ENCODE peak calls at places on chromosomes 1 and 21, in seven cellular contexts. T is stomach, Q is IMR-90, X is HFF-Myc, A is OCI-LY7, K is kidney epithelial cell, D is neural crest cell. O is an unnamed sample.

GRCh38 chr1:39081266-39082139 is 55.4 kb downstream of the NDUFS5 start:
- DNase-seq in K (no peak), D (peak), A (no peak), X (no peak), T (no peak), Q (no peak), O (peak)

GRCh38 chr1:208977012-208977411 is 606.5 kb upstream of the CAMK1G start:
- DNase-seq in T (no peak), D (no peak), Q (no peak), X (no peak), A (no peak), K (no peak), O (no peak)

GRCh38 chr21:17819878-17820232 is 699 bp upstream of the C21orf91 start:
- DNase-seq in K (no peak), D (no peak), A (peak), T (no peak), Q (peak), X (peak), O (no peak)

GRCh38 chr1:233940908-233941307 is 36.4 kb downstream of the SLC35F3 start:
- DNase-seq in T (no peak), X (no peak), A (no peak), D (no peak), K (no peak), Q (no peak), O (no peak)

GRCh38 chr1:241074507-241074906 is 282.5 kb downstream of the RGS7 start:
- DNase-seq in K (no peak), Q (no peak), A (no peak), X (no peak), T (no peak), D (no peak), O (no peak)

GRCh38 chr1:212873518-212873917 is 15.4 kb downstream of the FLVCR1 start:
- DNase-seq in T (no peak), D (no peak), Q (no peak), K (no peak), X (no peak), A (no peak), O (no peak)

GRCh38 chr1:164701221-164701761 is 142.3 kb downstream of the PBX1 start:
- DNase-seq in A (no peak), X (no peak), Q (no peak), T (no peak), D (no peak), K (no peak), O (no peak)

GRCh38 chr1:45348966-45349677 is 8.9 kb upstream of the MUTYH start:
- DNase-seq in D (no peak), T (no peak), Q (no peak), X (no peak), K (no peak), A (no peak), O (no peak)

GRCh38 chr1:21283524-21283923 is 6.7 kb downstream of the ECE1 start:
- DNase-seq in T (no peak), A (no peak), Q (no peak), D (no peak), X (no peak), K (no peak), O (no peak)

GRCh38 chr1:7609311-7609994 is 161.6 kb upstream of the VAMP3 start:
- DNase-seq in A (no peak), D (no peak), Q (no peak), T (no peak), X (no peak), K (no peak), O (no peak)

GRCh38 chr1:147824776-147825175 is 64.4 kb upstream of the GJA5 start:
- DNase-seq in A (no peak), T (no peak), K (no peak), Q (no peak), X (no peak), D (no peak), O (no peak)

GRCh38 chr21:35010450-35010849 is 38.7 kb downstream of the RUNX1 start:
- DNase-seq in X (no peak), A (no peak), K (no peak), D (no peak), Q (no peak), T (no peak), O (no peak)

GRCh38 chr1:193013005-193013404 is 46.2 kb downstream of the UCHL5 start:
- DNase-seq in A (no peak), D (no peak), Q (peak), X (no peak), K (no peak), T (no peak), O (no peak)

GRCh38 chr1:54299037-54299436 is 99.1 kb downstream of the MRPL37 start:
- DNase-seq in X (no peak), D (no peak), A (no peak), K (no peak), T (peak), Q (no peak), O (no peak)

GRCh38 chr1:113074237-113074636 is 1.2 kb downstream of the LRIG2 start:
- DNase-seq in D (no peak), T (no peak), K (peak), Q (no peak), X (no peak), A (peak), O (peak)

GRCh38 chr1:113072757-113073456 is at the start of gene LRIG2:
- DNase-seq in K (peak), A (peak), T (peak), X (peak), Q (peak), D (peak), O (peak)

GRCh38 chr1:113072141-113072756 is 749 bp upstream of the LRIG2 start:
- DNase-seq in K (no peak), T (no peak), A (no peak), Q (no peak), D (no peak), X (no peak), O (no peak)

DNA sequence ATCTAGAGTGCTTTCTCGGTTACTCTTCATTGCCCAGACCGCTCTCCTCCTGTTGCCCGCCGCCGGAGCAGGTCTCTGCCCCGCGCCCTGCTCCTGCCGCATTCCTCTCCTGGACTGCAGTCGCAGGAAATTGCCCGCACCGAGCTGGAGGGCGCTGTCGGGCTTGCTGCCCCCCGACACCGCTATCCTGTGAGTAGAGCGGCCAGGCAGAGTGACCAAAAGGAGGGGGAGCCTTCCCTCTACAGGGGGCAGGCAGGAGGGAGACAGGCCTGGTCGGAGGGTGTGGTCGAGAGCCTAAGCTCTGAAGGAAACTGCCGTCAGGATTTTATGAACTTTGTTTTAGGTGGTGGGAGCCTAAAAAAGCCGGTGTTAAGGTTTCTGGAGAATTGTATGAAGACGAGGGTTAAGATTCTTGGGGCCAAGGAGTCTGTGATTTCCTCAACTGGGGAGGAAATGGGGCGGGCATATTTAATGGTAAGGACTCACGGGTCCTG is 506 bp downstream of the LRIG2 start:
- DNase-seq in Q (peak), X (peak), T (peak), A (no peak), K (peak), D (no peak), O (no peak)
- TF ChIP-seq CTCF in Q (peak), X (peak), T (no peak), A (peak), K (peak), D (peak), O (peak)

GRCh38 chr1:242132446-242132845 is 133.5 kb upstream of the MAP1LC3C start:
- DNase-seq in Q (no peak), D (no peak), T (no peak), A (no peak), K (no peak), X (no peak), O (no peak)

GRCh38 chr1:242133351-242133750 is 134.5 kb upstream of the MAP1LC3C start:
- DNase-seq in K (no peak), A (no peak), Q (no peak), X (no peak), T (no peak), D (no peak), O (no peak)

DNA sequence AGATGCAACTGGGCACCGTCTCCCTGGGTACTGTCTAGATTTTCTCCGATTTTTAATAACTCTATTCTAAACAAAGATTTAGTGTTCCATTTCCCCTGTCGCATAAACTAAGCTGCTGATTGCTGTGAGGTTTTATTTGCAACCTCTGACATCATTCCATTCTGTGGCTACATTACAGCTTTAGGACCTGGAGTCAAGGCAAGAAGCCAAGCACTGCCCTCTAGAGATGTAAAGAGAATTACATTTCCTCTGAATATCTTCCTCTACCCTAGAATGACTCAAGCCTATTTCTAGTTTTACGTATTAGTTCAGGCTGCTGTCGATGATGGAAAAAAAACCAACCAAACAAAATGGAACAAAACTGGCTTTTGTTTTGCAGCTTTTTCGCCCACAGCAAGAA is 130.2 kb upstream of the MAP1LC3C start:
- DNase-seq in Q (no peak), X (no peak), K (no peak), T (no peak), D (no peak), A (peak), O (no peak)
- TF ChIP-seq CTCF in Q (no peak), X (no peak), K (peak), T (no peak), D (peak), A (peak), O (peak)

DNA sequence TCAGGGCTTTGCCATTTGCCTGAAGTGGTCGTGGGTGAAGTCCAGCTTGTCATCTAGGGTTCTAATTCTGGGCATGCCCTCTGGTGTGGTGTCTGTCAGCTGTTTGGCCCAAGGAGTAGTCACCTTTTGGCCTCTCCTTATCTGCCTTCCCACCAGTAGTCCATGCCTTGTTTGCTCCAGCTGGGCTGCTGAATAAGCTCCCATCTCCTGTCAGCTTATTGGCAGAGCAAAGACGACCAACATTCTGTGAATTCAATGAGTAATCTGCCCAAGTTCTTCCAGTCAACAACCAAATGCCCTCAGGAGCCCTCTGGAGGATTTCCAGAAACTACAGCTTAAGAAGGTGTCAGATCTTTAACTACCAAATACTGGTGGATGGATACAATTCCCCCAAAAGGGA is 7.0 kb downstream of the BCAN start:
- DNase-seq in T (no peak), D (no peak), Q (no peak), K (no peak), A (no peak), X (no peak), O (no peak)
- TF ChIP-seq CTCF in T (no peak), D (no peak), Q (no peak), K (no peak), A (no peak), X (no peak), O (no peak)

GRCh38 chr1:30265127-30266070 is 458.0 kb downstream of the MATN1 start:
- DNase-seq in T (no peak), D (no peak), Q (no peak), A (no peak), K (no peak), X (no peak), O (no peak)
- TF ChIP-seq CTCF in T (no peak), D (no peak), Q (no peak), A (no peak), K (no peak), X (no peak), O (no peak)

DNA sequence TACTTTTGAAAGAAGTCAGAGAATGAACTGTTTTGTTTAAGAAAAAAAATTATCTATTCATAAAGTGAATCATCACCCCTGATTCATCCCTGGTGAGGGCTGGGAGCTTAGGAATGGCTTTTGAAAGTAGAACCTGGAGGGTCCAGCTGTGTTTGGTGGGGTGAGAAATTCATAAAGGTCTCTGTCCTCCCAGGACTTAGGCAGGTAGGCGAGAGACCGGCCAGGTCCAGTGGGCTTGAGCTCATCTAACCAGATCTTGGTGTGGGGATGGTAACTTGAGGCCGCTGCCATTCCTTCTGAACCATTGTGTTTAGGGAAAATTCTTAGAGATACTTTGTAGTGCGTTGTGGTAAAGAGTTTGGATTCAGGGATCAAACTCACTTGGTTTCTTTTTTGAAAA is 156.8 kb upstream of the TNR start:
- DNase-seq in Q (peak), T (no peak), A (no peak), X (no peak), K (no peak), D (no peak), O (no peak)
- TF ChIP-seq CTCF in Q (no peak), T (no peak), A (no peak), X (no peak), K (no peak), D (no peak), O (no peak)

GRCh38 chr1:151849871-151850270 is 3.6 kb downstream of the THEM5 start:
- DNase-seq in K (no peak), T (no peak), D (no peak), Q (no peak), A (no peak), X (no peak), O (no peak)

GRCh38 chr1:151851886-151852285 is 1.6 kb downstream of the THEM5 start:
- DNase-seq in A (no peak), Q (no peak), D (no peak), T (no peak), X (no peak), K (no peak), O (no peak)

GRCh38 chr1:151846686-151847227 is 6.8 kb downstream of the THEM5 start:
- DNase-seq in A (no peak), X (no peak), K (no peak), T (no peak), Q (no peak), D (no peak), O (no peak)

GRCh38 chr1:151846062-151846568 is 6.5 kb upstream of the C2CD4D start:
- DNase-seq in Q (peak), K (no peak), X (no peak), D (no peak), T (no peak), A (peak), O (no peak)

GRCh38 chr1:151847867-151848596 is 5.5 kb downstream of the THEM5 start:
- DNase-seq in D (no peak), K (no peak), T (peak), Q (no peak), A (no peak), X (no peak), O (no peak)
- TF ChIP-seq CTCF in D (no peak), K (no peak), T (no peak), Q (no peak), A (no peak), X (no peak), O (no peak)

GRCh38 chr1:59879556-59879955 is 47.0 kb downstream of the CYP2J2 start:
- DNase-seq in K (peak), Q (peak), T (peak), A (peak), X (peak), D (peak), O (peak)
- TF ChIP-seq CTCF in K (peak), Q (peak), T (peak), A (peak), X (peak), D (peak), O (peak)

DNA sequence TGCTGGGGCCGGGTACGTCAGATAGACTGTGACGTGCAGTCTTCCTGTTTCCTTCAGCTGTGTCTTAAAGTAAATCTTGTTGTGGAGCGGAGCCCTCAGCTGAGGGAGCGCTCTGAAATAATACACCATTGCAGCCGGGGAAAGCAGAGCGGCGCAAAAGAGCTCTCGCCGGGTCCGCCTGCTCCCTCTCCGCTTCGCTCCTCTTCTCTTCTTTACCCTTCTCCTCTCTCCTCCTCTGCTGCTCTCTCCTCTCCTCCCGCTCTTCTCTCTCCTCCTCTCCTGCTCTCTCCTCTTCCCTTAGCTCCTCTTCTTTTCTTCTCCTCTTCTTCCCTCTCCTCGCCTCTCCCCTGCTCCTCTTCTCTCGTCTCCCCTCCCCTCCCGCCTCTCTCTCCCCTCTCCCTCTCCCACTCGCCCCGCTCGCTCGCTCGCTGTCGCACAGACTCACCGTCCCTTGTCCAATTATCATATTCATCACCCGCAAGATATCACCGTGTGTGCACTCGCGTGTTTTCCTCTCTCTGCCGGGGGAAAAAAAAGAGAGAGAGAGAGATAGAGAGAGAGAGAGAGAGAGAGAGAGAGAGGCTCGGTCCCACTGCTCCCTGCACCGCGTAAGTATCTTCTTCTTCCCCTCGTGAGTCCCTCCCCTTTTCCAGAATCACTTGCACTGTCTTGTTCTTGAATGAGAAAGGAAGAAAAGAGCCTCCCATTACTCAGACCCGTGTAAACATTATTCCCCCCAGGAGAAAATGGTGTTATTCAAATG is at the start of gene PROX1:
- DNase-seq in A (no peak), T (peak), D (peak), K (peak), Q (peak), X (peak), O (no peak)
- TF ChIP-seq CTCF in A (no peak), T (no peak), D (peak), K (peak), Q (peak), X (no peak), O (no peak)